ENCODE peak calls at places on chromosomes 12 and 14, in seven cellular contexts. H, I, A, J, U, N and S are unnamed samples.

GRCh38 chr12:80894179-80894578 is 43.6 kb downstream of the LIN7A start:
- DNase-seq in H (no peak), I (no peak), A (no peak), J (no peak), U (no peak), N (no peak), S (no peak)

GRCh38 chr12:6056406-6057211 is 67.9 kb downstream of the VWF start:
- DNase-seq in H (no peak), I (no peak), A (no peak), J (no peak), U (no peak), N (no peak), S (no peak)

GRCh38 chr14:68757618-68758081 is 35.2 kb downstream of the ZFP36L1 start:
- DNase-seq in H (no peak), I (no peak), A (no peak), J (no peak), U (no peak), N (peak), S (peak)

GRCh38 chr12:82740129-82741000 is 53.7 kb downstream of the TMTC2 start:
- DNase-seq in H (peak), I (no peak), A (peak), J (no peak), U (no peak), N (no peak), S (peak)

GRCh38 chr12:30630378-30631285 is 65.0 kb downstream of the IPO8 start:
- DNase-seq in H (no peak), I (no peak), A (peak), J (no peak), U (no peak), N (no peak), S (no peak)

GRCh38 chr14:24094839-24095195 is 706 bp downstream of the PCK2 start:
- DNase-seq in H (no peak), I (no peak), A (no peak), J (no peak), U (no peak), N (no peak), S (no peak)

GRCh38 chr12:109803678-109804077 is 29.5 kb downstream of the TRPV4 start:
- DNase-seq in H (no peak), I (no peak), A (no peak), J (no peak), U (no peak), N (no peak), S (no peak)

GRCh38 chr12:14961466-14962155 is at the start of gene ARHGDIB:
- DNase-seq in H (no peak), I (peak), A (peak), J (peak), U (peak), N (peak), S (no peak)

GRCh38 chr12:124730455-124730932 is 133.2 kb downstream of the SCARB1 start:
- DNase-seq in H (no peak), I (no peak), A (peak), J (no peak), U (no peak), N (peak), S (no peak)

GRCh38 chr12:2756756-2757155 is 38.0 kb upstream of the FKBP4 start:
- DNase-seq in H (no peak), I (no peak), A (no peak), J (no peak), U (no peak), N (no peak), S (no peak)

GRCh38 chr12:128820723-128821432 is 2.9 kb downstream of the SLC15A4 start:
- DNase-seq in H (no peak), I (no peak), A (no peak), J (no peak), U (no peak), N (peak), S (no peak)

GRCh38 chr12:4189721-4190120 is 83.8 kb upstream of the CCND2 start:
- DNase-seq in H (no peak), I (no peak), A (no peak), J (no peak), U (no peak), N (no peak), S (no peak)

GRCh38 chr12:119780786-119781434 is 96.2 kb downstream of the CIT start:
- DNase-seq in H (peak), I (no peak), A (peak), J (no peak), U (peak), N (peak), S (peak)

GRCh38 chr12:86137936-86138335 is 118.3 kb downstream of the MGAT4C start:
- DNase-seq in H (peak), I (no peak), A (peak), J (no peak), U (no peak), N (no peak), S (peak)

GRCh38 chr12:109178532-109178931 is 62.1 kb downstream of the ACACB start:
- DNase-seq in H (no peak), I (no peak), A (no peak), J (no peak), U (no peak), N (no peak), S (no peak)

GRCh38 chr12:85971800-85972199 is 97.7 kb downstream of the NTS start:
- DNase-seq in H (no peak), I (no peak), A (no peak), J (no peak), U (no peak), N (no peak), S (no peak)

GRCh38 chr12:67388331-67389163 is 119.4 kb downstream of the CAND1 start:
- DNase-seq in H (no peak), I (no peak), A (no peak), J (no peak), U (no peak), N (no peak), S (no peak)

GRCh38 chr12:56007892-56008471 is 10.9 kb downstream of the SUOX start:
- DNase-seq in H (no peak), I (no peak), A (no peak), J (no peak), U (no peak), N (no peak), S (peak)

GRCh38 chr12:119216084-119216483 is 37.4 kb downstream of the HSPB8 start:
- DNase-seq in H (no peak), I (no peak), A (no peak), J (no peak), U (no peak), N (no peak), S (no peak)

GRCh38 chr14:105394714-105395537 is 3.4 kb upstream of the TEX22 start:
- DNase-seq in H (no peak), I (no peak), A (no peak), J (no peak), U (no peak), N (no peak), S (no peak)

GRCh38 chr12:47900480-47901129 is 4.2 kb downstream of the VDR start:
- DNase-seq in H (no peak), I (peak), A (no peak), J (no peak), U (no peak), N (no peak), S (no peak)
- TF ChIP-seq CTCF in H (no peak), I (no peak), A (no peak), J (peak), U (no peak), N (no peak), S (no peak)

GRCh38 chr14:89347885-89348284 is 69.1 kb downstream of the FOXN3 start:
- DNase-seq in H (no peak), I (no peak), A (no peak), J (no peak), U (no peak), N (no peak), S (no peak)
- H3K4me3 ChIP-seq in H (no peak), I (no peak), A (no peak), J (no peak), U (no peak), N (no peak), S (no peak)

DNA sequence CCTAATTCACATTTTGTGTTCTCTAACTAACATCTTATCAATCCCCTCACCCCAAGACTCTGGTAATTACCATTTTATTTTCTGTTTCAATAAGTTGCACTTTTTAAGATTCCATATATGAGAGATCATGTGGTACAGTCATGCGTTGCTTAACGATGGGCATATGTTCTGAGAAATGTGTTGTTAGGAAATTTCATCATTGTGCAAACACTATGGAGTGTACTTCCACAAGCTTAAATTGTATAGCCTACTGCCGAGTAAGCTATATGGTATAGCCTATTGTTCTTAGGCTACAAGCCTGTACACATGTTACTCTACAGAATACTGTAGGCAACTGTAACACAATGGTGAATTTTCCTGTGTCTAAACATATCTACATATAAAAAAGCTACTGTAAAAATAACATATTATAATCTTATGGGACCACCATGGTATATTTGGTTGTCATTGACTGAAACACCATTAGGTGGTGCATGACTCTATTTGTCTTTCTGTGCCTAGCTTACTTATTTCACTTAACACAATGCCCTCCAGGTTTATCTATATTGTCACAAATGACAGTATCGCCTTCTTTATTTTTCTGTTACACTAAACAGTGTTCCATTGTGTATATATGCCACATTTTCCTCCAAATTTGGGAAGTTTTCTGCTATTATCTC is 473.4 kb upstream of the LMO3 start:
- DNase-seq in H (no peak), I (no peak), A (no peak), J (no peak), U (no peak), N (no peak), S (no peak)
- TF ChIP-seq CTCF in H (no peak), I (no peak), A (no peak), J (no peak), U (no peak), N (no peak), S (no peak)

DNA sequence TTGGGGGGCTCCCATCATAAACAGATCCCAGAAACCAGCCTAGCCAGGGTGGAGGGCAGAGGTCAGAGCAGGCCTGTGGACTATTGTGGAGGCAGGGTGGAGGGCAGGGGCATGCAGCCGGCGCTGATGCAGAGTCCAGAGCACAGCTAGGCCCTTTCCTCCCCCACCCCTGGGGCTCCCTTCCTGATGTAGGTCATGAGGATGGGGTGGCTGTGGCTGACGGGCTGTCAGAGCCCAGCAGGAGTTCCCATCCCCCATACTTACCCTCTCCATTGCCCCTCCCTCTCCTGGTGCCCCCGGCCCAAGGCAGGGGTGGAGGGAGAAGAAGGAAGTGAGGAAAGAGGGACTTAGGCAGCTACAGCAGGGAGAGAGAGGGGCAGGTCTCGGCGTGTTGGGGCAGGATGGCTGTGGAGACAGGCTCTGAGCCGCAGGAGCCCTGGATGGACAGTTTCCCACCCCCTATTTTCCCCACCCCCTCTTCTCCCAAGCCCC is 5.7 kb upstream of the ZNF385A start:
- DNase-seq in H (no peak), I (peak), A (no peak), J (no peak), U (no peak), N (no peak), S (no peak)
- H3K4me3 ChIP-seq in H (no peak), I (no peak), A (no peak), J (peak), U (no peak), N (no peak), S (no peak)

DNA sequence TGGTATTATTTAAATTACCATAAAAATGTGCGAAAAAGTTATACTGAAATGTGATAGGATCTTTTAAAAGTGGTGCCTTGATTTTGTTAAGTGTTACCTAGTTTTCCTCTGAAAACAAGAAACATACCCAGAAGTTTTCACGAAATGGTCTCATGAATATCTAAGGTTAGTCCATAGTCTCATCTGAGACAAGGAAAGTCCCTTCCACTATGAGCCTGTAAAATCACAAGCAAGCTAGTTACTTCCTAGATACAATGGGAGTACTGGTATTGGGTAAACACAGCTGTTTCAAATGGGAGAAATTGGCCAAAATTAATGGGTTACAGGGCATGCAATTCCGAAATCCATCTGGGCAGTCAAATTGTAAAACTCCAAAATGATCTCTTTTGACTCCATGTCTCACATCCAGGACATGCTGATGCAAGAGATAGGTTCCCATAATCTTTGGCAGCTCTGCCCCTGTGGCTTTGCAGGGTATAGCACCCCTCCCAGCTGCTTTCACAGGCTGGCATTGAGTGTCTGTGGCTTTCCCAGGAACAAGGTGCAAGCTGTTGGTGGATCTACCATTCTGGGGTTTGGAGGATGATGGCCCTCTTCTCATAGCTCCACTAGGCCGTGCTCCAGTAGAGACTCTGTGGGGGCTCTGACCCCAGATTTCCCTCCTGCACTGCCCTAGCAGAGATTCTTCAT is 271.4 kb downstream of the NAV3 start:
- DNase-seq in H (no peak), I (no peak), A (no peak), J (no peak), U (no peak), N (no peak), S (no peak)
- TF ChIP-seq CTCF in H (no peak), I (no peak), A (no peak), J (peak), U (no peak), N (no peak), S (no peak)

GRCh38 chr12:25456474-25456873 is 96.6 kb downstream of the LMNTD1 start:
- DNase-seq in H (no peak), I (no peak), A (no peak), J (no peak), U (no peak), N (no peak), S (no peak)

GRCh38 chr12:25463005-25463404 is 90.1 kb downstream of the LMNTD1 start:
- DNase-seq in H (no peak), I (no peak), A (no peak), J (no peak), U (no peak), N (no peak), S (no peak)

GRCh38 chr12:25455696-25456095 is 97.4 kb downstream of the LMNTD1 start:
- DNase-seq in H (no peak), I (no peak), A (no peak), J (no peak), U (no peak), N (no peak), S (no peak)

GRCh38 chr12:25459541-25459951 is 93.5 kb downstream of the LMNTD1 start:
- DNase-seq in H (no peak), I (no peak), A (no peak), J (peak), U (no peak), N (no peak), S (no peak)

DNA sequence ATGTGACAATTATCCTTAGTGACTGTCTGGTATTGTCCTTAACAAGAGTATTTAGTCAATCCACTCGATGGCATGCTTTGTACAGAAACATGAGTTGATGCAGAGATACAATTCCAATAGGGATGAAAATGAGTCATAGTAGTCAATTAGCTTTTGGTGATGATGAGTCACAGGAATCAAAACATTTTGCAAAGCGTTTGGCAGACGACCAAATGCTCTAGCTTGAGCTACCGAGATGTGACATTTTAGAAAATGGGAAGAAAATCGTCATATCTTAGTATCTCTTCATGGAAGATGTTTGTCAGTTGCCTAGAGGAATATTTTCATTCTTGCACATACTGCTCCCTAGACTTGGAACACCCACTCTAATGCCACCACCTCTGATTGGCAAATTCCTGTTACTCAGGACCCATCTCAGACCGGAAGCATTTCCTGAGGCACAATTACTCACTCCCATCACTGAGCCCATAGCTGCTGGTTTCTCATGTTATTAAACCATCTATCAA is 95.0 kb downstream of the LMNTD1 start:
- DNase-seq in H (peak), I (no peak), A (peak), J (no peak), U (no peak), N (no peak), S (peak)
- H3K4me3 ChIP-seq in H (no peak), I (no peak), A (no peak), J (no peak), U (no peak), N (no peak), S (peak)

DNA sequence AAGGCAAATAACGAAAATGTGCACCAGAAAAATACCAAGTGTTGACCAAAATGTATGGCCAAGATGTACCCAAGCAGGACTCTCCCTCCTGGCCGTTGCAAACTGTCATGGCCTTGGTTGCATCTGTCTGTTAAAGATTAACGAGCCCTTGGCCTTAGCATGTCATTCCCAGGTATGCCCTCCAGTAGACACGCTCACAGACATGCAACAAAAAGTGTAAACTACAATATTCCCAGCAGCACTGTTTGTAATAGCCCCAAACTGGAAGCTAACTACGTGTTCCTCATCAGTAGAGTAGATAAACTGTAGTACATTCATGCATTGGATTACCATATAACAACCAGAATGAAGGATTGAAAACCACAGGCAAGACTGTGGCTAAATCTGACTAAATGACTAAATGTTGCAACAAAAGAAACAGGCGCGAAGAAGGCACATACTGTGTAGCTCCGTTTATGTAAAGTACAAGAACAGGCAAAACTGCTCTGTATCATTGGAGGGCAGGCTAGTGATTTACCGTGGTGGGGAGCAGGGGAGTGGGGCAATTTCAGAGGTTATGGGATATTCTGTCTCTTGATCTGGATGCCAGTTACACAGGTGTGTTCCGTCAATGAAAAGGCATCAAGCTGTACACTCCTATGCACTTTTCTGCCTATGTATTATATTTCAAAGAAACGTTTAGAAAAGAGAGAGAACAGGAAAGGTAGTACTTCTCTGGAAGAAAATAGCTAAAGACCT is 232.7 kb upstream of the DIO3 start:
- DNase-seq in H (no peak), I (no peak), A (no peak), J (no peak), U (no peak), N (no peak), S (no peak)
- TF ChIP-seq CTCF in H (no peak), I (no peak), A (no peak), J (no peak), U (no peak), N (no peak), S (no peak)